ENCODE peak calls at places on chromosomes 4 and X, in ten cellular contexts. W is SJSA1, D is fibroblast of lung, X is body of pancreas, F is colonic mucosa, I is GM12865, E is brain microvascular endothelial cell, H is WERI-Rb-1, S is esophagus squamous epithelium, V is Peyer's patch. T is an unnamed sample.

GRCh38 chr4:73573794-73574528 is 46.3 kb downstream of the RASSF6 start:
- DNase-seq in V (peak), W (peak), X (peak), E (peak), I (peak), S (no peak), H (peak), F (peak), D (peak), T (no peak)

GRCh38 chrX:105645667-105646354 is 176.5 kb upstream of the NRK start:
- DNase-seq in F (no peak), W (no peak), V (no peak), X (no peak), S (no peak), D (peak), E (no peak), I (no peak), H (no peak), T (no peak)

GRCh38 chr4:35465096-35465495 is 779.2 kb downstream of the ARAP2 start:
- DNase-seq in W (no peak), E (no peak), S (no peak), I (no peak), X (no peak), D (no peak), V (no peak), H (no peak), F (no peak), T (no peak)

GRCh38 chrX:15797707-15798106 is 7.4 kb downstream of the ZRSR2 start:
- DNase-seq in D (no peak), H (no peak), V (no peak), X (no peak), E (no peak), S (no peak), W (no peak), I (no peak), F (no peak), T (no peak)

GRCh38 chrX:116499780-116500179 is 37.0 kb upstream of the CT83 start:
- DNase-seq in F (no peak), W (no peak), H (no peak), E (peak), X (no peak), S (no peak), V (no peak), D (peak), I (no peak), T (no peak)

GRCh38 chr4:85741921-85742591 is 267.1 kb downstream of the ARHGAP24 start:
- DNase-seq in S (no peak), H (no peak), D (no peak), W (peak), F (no peak), V (no peak), X (peak), E (no peak), I (no peak), T (no peak)

GRCh38 chr4:26127851-26128337 is 192.9 kb upstream of the RBPJ start:
- DNase-seq in H (no peak), V (no peak), X (peak), F (no peak), S (no peak), W (no peak), I (no peak), E (no peak), D (no peak), T (no peak)

GRCh38 chr4:78928835-78929234 is 10.4 kb downstream of the PAQR3 start:
- DNase-seq in X (no peak), S (no peak), I (no peak), E (no peak), V (no peak), F (no peak), D (no peak), W (no peak), H (no peak), T (no peak)

GRCh38 chr4:123488916-123489315 is 92.3 kb downstream of the SPRY1 start:
- DNase-seq in W (no peak), E (peak), I (peak), V (no peak), X (no peak), D (peak), S (no peak), H (no peak), F (no peak), T (no peak)

GRCh38 chr4:176949022-176949421 is 156.3 kb upstream of the VEGFC start:
- DNase-seq in H (no peak), I (peak), X (peak), W (no peak), D (peak), S (no peak), V (no peak), E (no peak), F (no peak), T (no peak)

GRCh38 chr4:159158989-159159388 is 56.1 kb downstream of the RAPGEF2 start:
- DNase-seq in H (no peak), F (no peak), V (no peak), W (no peak), S (no peak), I (no peak), E (no peak), D (no peak), X (no peak), T (no peak)

GRCh38 chr4:145340071-145340695 is 141.5 kb upstream of the SMAD1 start:
- DNase-seq in X (no peak), D (no peak), V (no peak), W (no peak), F (no peak), I (no peak), S (no peak), H (no peak), E (no peak), T (no peak)

GRCh38 chrX:143437439-143437838 is 79.8 kb downstream of the SPANXN3 start:
- DNase-seq in D (no peak), I (peak), H (no peak), S (no peak), V (no peak), E (no peak), X (no peak), W (no peak), F (no peak), T (no peak)

GRCh38 chr4:1703880-1704279 is 8.2 kb downstream of the SLBP start:
- DNase-seq in V (no peak), E (no peak), S (no peak), F (no peak), W (no peak), D (no peak), X (no peak), H (no peak), I (no peak), T (no peak)

GRCh38 chrX:6810796-6811195 is 275.9 kb upstream of the VCX3A start:
- DNase-seq in D (no peak), I (no peak), W (no peak), F (no peak), V (no peak), S (no peak), E (no peak), X (no peak), H (no peak), T (no peak)

GRCh38 chr4:181637186-181638105 is 605.8 kb upstream of the TENM3 start:
- DNase-seq in E (peak), W (no peak), I (no peak), F (no peak), S (no peak), H (no peak), X (no peak), D (peak), V (no peak), T (no peak)

GRCh38 chrX:138710311-138710791 is 1.2 kb downstream of the FGF13 start:
- DNase-seq in X (no peak), E (no peak), H (no peak), S (no peak), V (no peak), D (no peak), F (no peak), I (no peak), W (no peak), T (no peak)

GRCh38 chr4:73434311-73434710 is 1.7 kb upstream of the AFP start:
- DNase-seq in E (no peak), I (no peak), D (peak), W (no peak), V (no peak), X (no peak), H (no peak), S (no peak), F (no peak), T (no peak)

GRCh38 chrX:153499876-153500275 is 5.1 kb downstream of the BGN start:
- DNase-seq in S (no peak), E (no peak), I (no peak), H (no peak), X (no peak), F (no peak), V (no peak), W (no peak), D (no peak), T (no peak)

GRCh38 chr4:2417765-2418651 is at the start of gene ZFYVE28:
- DNase-seq in W (no peak), S (no peak), X (no peak), F (peak), E (no peak), I (no peak), D (no peak), H (peak), V (peak), T (no peak)

GRCh38 chrX:110086916-110087484 is 84.1 kb downstream of the TMEM164 start:
- DNase-seq in E (peak), S (no peak), V (no peak), X (no peak), W (peak), D (peak), I (peak), H (no peak), F (no peak), T (no peak)

GRCh38 chr4:125719987-125720386 is 405.2 kb downstream of the FAT4 start:
- DNase-seq in S (no peak), W (peak), X (no peak), H (no peak), E (peak), D (no peak), F (no peak), V (no peak), I (no peak), T (no peak)

GRCh38 chr4:20616848-20617247 is 83.4 kb upstream of the PACRGL start:
- DNase-seq in X (no peak), W (no peak), H (no peak), S (no peak), V (no peak), F (no peak), E (no peak), D (no peak), I (no peak), T (no peak)

GRCh38 chr4:707929-708630 is 2.4 kb downstream of the PCGF3 start:
- DNase-seq in H (no peak), X (no peak), E (no peak), I (no peak), V (no peak), W (no peak), S (no peak), F (no peak), D (no peak), T (no peak)

GRCh38 chr4:3304831-3305609 is 12.2 kb downstream of the RGS12 start:
- DNase-seq in E (no peak), I (no peak), V (peak), X (peak), D (peak), F (no peak), S (no peak), H (no peak), W (no peak), T (no peak)

GRCh38 chr4:158826882-158827281 is 58.1 kb downstream of the FNIP2 start:
- DNase-seq in X (peak), D (no peak), H (no peak), E (no peak), W (no peak), V (no peak), S (no peak), I (no peak), F (peak), T (no peak)

GRCh38 chrX:153245288-153245731 is 66.2 kb downstream of the MAGEA1 start:
- DNase-seq in I (no peak), V (no peak), D (peak), X (no peak), F (no peak), W (no peak), E (no peak), H (peak), S (no peak), T (no peak)

GRCh38 chr4:139668658-139669201 is 3.1 kb downstream of the MGST2 start:
- DNase-seq in I (no peak), E (no peak), X (no peak), F (no peak), V (no peak), D (no peak), W (no peak), H (no peak), S (no peak), T (no peak)

GRCh38 chr4:139665079-139665689 is 435 bp upstream of the MGST2 start:
- DNase-seq in S (no peak), E (no peak), I (no peak), D (no peak), F (no peak), V (no peak), X (no peak), W (no peak), H (no peak), T (no peak)

GRCh38 chr4:139668036-139668435 is 2.4 kb downstream of the MGST2 start:
- DNase-seq in I (no peak), X (no peak), F (peak), V (no peak), E (no peak), W (no peak), H (no peak), S (no peak), D (no peak), T (no peak)

GRCh38 chr4:139665690-139666529 is at the start of gene MGST2:
- DNase-seq in V (peak), S (peak), E (peak), F (peak), D (peak), X (peak), H (peak), W (peak), I (peak), T (no peak)

GRCh38 chr4:139666735-139667266 is 1.2 kb downstream of the MGST2 start:
- DNase-seq in V (peak), W (no peak), E (peak), D (peak), X (peak), I (no peak), S (no peak), F (peak), H (peak), T (no peak)
- H3K4me3 ChIP-seq in V (peak), W (peak), E (peak), D (no peak), X (no peak), I (peak), S (peak), F (peak), H (peak), T (peak)

GRCh38 chr4:83128235-83128929 is 13.9 kb upstream of the PLAC8 start:
- DNase-seq in V (no peak), W (no peak), D (peak), X (no peak), E (peak), S (no peak), F (no peak), H (no peak), I (no peak), T (no peak)
- H3K4me3 ChIP-seq in V (no peak), W (no peak), D (no peak), X (no peak), E (no peak), S (no peak), F (no peak), H (no peak), I (no peak), T (no peak)

GRCh38 chr4:168630445-168631187 is 133.8 kb downstream of the PALLD start:
- DNase-seq in V (no peak), F (no peak), D (peak), S (no peak), X (no peak), I (no peak), E (peak), W (peak), H (no peak), T (no peak)
- H3K4me3 ChIP-seq in V (no peak), F (no peak), D (no peak), S (peak), X (no peak), I (no peak), E (peak), W (peak), H (peak), T (no peak)

GRCh38 chrX:24055043-24055356 is 244 bp downstream of the EIF2S3 start:
- DNase-seq in E (no peak), X (no peak), W (no peak), I (no peak), V (no peak), D (no peak), H (no peak), S (no peak), F (no peak), T (no peak)

DNA sequence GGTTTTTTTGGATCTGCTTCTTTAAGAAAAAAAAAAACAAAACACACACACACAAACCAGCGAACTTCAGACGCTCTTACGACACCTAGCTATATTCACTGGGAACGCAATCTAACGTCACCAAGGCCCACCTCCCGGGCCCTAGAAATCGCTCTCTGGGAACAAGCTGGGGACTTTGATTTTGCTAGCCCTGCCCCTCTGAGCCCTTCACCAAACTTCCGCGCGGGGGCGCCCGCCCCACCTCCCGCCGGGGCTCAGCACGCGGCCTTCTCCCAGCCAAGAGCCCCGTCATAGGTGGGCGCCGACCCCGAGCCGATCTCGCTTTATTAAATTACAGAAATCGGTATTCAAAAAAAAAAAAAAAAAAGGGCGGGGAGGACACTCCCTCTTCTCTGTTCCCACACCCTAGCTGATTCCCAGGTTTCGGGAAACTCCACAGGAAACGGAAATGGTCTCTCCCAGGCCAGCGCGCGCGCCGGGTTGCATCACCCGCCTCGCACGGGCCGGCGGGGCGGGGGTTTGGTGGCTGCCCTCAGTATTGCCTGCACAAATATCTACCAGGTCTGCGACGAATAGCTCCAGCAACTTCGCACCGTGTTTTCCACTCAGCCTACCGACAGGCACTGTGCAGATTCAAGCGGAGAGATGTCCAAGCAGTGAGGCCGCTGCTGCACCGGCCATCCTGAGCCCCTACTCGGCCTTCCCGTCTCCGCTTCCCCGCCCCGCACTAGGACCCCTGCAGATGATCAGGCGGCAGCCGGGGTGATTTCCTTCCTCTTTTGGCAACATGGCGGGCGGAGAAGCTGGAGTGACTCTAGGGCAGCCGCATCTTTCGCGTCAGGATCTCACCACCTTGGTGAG is at the start of gene EIF2S3:
- DNase-seq in I (peak), E (peak), V (peak), W (peak), F (peak), D (peak), S (peak), H (peak), X (peak), T (peak)
- H3K4me3 ChIP-seq in I (no peak), E (no peak), V (no peak), W (no peak), F (peak), D (peak), S (peak), H (no peak), X (peak), T (peak)

DNA sequence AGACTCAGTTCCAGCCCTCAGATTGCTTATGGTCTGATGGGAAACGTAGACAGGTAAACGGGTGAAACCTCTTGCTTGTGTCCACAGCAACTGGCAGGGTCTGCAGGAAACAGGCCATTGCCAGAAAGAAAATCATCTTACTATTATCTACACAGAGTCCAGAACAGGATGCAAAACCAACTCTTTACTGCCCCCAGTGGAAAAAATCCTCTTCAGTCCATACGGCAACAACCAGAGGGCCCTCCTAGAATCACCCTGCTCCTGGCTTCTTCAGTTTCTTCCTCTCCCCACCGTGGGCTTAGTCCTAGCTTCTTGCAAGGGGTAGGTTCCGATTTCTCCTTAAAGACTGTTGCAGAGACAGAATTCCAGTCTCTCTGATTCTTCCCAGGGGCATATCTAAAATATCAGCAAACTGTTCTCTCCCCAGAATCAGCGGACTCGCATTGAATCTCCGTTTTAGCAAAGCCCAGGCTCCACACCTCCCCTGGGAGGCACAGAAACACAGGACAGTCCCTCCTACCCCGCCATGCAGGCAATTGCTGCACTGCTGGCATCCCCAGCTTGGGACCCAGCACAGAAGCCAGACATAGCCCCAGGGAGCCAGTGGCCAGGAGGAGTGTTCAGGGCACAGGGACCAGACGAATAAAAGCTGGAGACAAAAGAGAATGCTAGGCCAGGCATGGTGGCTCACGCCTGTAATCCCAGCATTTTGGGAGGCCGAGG is 41.0 kb upstream of the SH3RF1 start:
- DNase-seq in I (peak), W (peak), V (no peak), H (peak), D (peak), S (no peak), E (peak), F (peak), X (peak), T (no peak)
- H3K4me3 ChIP-seq in I (no peak), W (no peak), V (no peak), H (no peak), D (no peak), S (no peak), E (no peak), F (no peak), X (no peak), T (no peak)

GRCh38 chr4:94488667-94489066 is 36.9 kb downstream of the PDLIM5 start:
- DNase-seq in W (peak), S (no peak), E (peak), H (no peak), F (no peak), I (no peak), X (no peak), V (no peak), D (no peak), T (no peak)
- H3K4me3 ChIP-seq in W (no peak), S (no peak), E (no peak), H (no peak), F (no peak), I (no peak), X (no peak), V (no peak), D (no peak), T (no peak)

GRCh38 chr4:55027596-55027995 is 97.8 kb downstream of the KDR start:
- DNase-seq in X (no peak), S (no peak), V (no peak), F (no peak), E (no peak), D (no peak), I (no peak), H (no peak), W (no peak), T (no peak)
- H3K4me3 ChIP-seq in X (no peak), S (no peak), V (no peak), F (no peak), E (no peak), D (no peak), I (no peak), H (no peak), W (no peak), T (no peak)